ENCODE peak calls at places on chromosomes 5 and 9, in nine cellular contexts. M is memory B cell; C is NCI-H774; F is Peyer's patch; H is HT1080; Y is NT2/D1; D is HTR-8/SVneo; K is T-helper 2 cell; P is stimulated activated CD8-positive, alpha-beta memory T cell treated with anti-CD3 and anti-CD28 coated beads, Interleukin-4, amount 100 ng/mL, for 1 hour. A is an unnamed sample.

GRCh38 chr5:96844476-96844990 is 31.8 kb upstream of the ERAP2 start:
- DNase-seq in C (no peak), M (no peak), D (no peak), Y (no peak), F (no peak), K (no peak), H (no peak), P (no peak), A (peak; percentile 27)

GRCh38 chr9:71680189-71680983 is 87.9 kb downstream of the CEMIP2 start:
- DNase-seq in Y (no peak), K (no peak), F (no peak), P (no peak), M (no peak), C (no peak), D (peak; percentile 47), H (no peak), A (peak; percentile 90)

GRCh38 chr9:78070530-78070929 is 38.9 kb upstream of the GNAQ start:
- DNase-seq in P (no peak), K (no peak), M (no peak), H (no peak), C (no peak), Y (no peak), F (no peak), D (no peak), A (no peak)

GRCh38 chr5:123515904-123516303 is 3.9 kb downstream of the CSNK1G3 start:
- DNase-seq in K (peak; percentile 69), M (no peak), P (no peak), D (no peak), C (no peak), H (no peak), F (no peak), Y (no peak), A (no peak)

GRCh38 chr9:112487008-112487798 is 576 bp downstream of the KIAA1958 start:
- DNase-seq in H (peak; percentile 40), P (peak; percentile 31), D (peak; percentile 40), F (peak; percentile 78), M (peak; percentile 61), Y (peak; percentile 6), C (peak; percentile 52), K (peak; percentile 30), A (peak; percentile 54)

GRCh38 chr5:60332244-60333018 is 367.5 kb downstream of the DEPDC1B start:
- DNase-seq in Y (no peak), K (no peak), P (no peak), C (no peak), F (no peak), H (peak; percentile 84), D (peak; percentile 44), M (no peak), A (no peak)

GRCh38 chr9:133458643-133459312 is 1.0 kb upstream of the CACFD1 start:
- DNase-seq in D (no peak), F (no peak), M (no peak), Y (no peak), K (no peak), C (peak; percentile 4), P (no peak), H (no peak), A (no peak)

GRCh38 chr9:8651830-8652229 is 852.3 kb upstream of the DMAC1 start:
- DNase-seq in P (no peak), H (no peak), C (no peak), F (no peak), D (no peak), M (no peak), Y (no peak), K (no peak), A (no peak)

GRCh38 chr5:151742870-151743294 is 15.5 kb downstream of the ATOX1 start:
- DNase-seq in M (no peak), C (no peak), P (no peak), D (no peak), F (no peak), Y (peak; percentile 55), H (peak; percentile 73), K (no peak), A (peak; percentile 24)

GRCh38 chr5:178417391-178417811 is 172.8 kb downstream of the COL23A1 start:
- DNase-seq in P (no peak), K (no peak), M (no peak), H (no peak), D (no peak), Y (no peak), F (no peak), C (no peak), A (no peak)

GRCh38 chr9:126543490-126543889 is 70.2 kb upstream of the LMX1B start:
- DNase-seq in K (no peak), H (no peak), P (no peak), D (no peak), C (no peak), F (no peak), Y (no peak), M (no peak), A (no peak)

GRCh38 chr5:54347221-54347865 is 37.0 kb upstream of the ARL15 start:
- DNase-seq in K (no peak), H (no peak), M (no peak), Y (no peak), C (no peak), P (no peak), D (no peak), F (no peak), A (no peak)

GRCh38 chr9:118268046-118268445 is 563.8 kb downstream of the TLR4 start:
- DNase-seq in H (no peak), D (no peak), M (no peak), F (no peak), Y (no peak), C (no peak), P (no peak), K (no peak), A (no peak)

GRCh38 chr5:181170237-181170830 is 22.9 kb downstream of the OR2V2 start:
- DNase-seq in D (no peak), P (no peak), H (no peak), Y (no peak), M (no peak), K (no peak), F (no peak), C (no peak), A (no peak)

GRCh38 chr5:1011741-1012315 is 3.2 kb downstream of the NKD2 start:
- DNase-seq in P (no peak), D (no peak), K (no peak), H (no peak), Y (no peak), C (no peak), F (no peak), M (no peak), A (no peak)

GRCh38 chr5:137753227-137753985 is 757 bp downstream of the HNRNPA0 start:
- DNase-seq in K (peak; percentile 45), M (peak; percentile 55), H (no peak), D (no peak), F (peak; percentile 71), Y (no peak), C (no peak), P (peak; percentile 24), A (peak; percentile 29)

GRCh38 chr9:137480686-137481683 is 21.9 kb upstream of the NSMF start:
- DNase-seq in C (no peak), Y (no peak), H (no peak), M (no peak), D (no peak), P (no peak), K (no peak), F (no peak), A (no peak)

GRCh38 chr5:132825824-132826391 is 4.5 kb downstream of the SHROOM1 start:
- DNase-seq in C (no peak), F (no peak), P (no peak), K (no peak), M (no peak), H (no peak), D (no peak), Y (no peak), A (no peak)

GRCh38 chr9:89246840-89247239 is 64.2 kb upstream of the CKS2 start:
- DNase-seq in D (no peak), C (no peak), K (no peak), Y (peak; percentile 58), H (no peak), P (no peak), M (no peak), F (no peak), A (no peak)

GRCh38 chr5:26872337-26872736 is 166.0 kb downstream of the CDH9 start:
- DNase-seq in F (no peak), Y (no peak), H (no peak), C (no peak), D (peak; percentile 18), K (no peak), M (no peak), P (no peak), A (no peak)

A was measured in trophoblast cell.